ENCODE peak calls at places on chromosomes 2 and 18, in six cellular contexts. A is sigmoid colon, L is transverse colon, H is tibial nerve, Y is A549, E is GM12878. C is an unnamed sample.

GRCh38 chr18:55138401-55138800 is 179.1 kb upstream of the CCDC68 start:
- DNase-seq in A (no peak), L (no peak), H (no peak), Y (no peak), E (no peak), C (no peak)

GRCh38 chr2:175187378-175187777 is 5.9 kb upstream of the ATP5MC3 start:
- DNase-seq in A (no peak), L (no peak), H (no peak), Y (peak; percentile 7), E (no peak), C (no peak)

GRCh38 chr2:8685697-8686358 is 4.0 kb downstream of the ID2 start:
- DNase-seq in A (peak; percentile 85), L (peak; percentile 81), H (peak; percentile 31), Y (peak; percentile 77), E (no peak), C (peak; percentile 81)

GRCh38 chr2:74593826-74594467 is 39.4 kb downstream of the DOK1 start:
- DNase-seq in A (no peak), L (no peak), H (no peak), Y (no peak), E (no peak), C (no peak)

GRCh38 chr2:40034801-40035200 is 255.7 kb upstream of the THUMPD2 start:
- DNase-seq in A (no peak), L (no peak), H (no peak), Y (no peak), E (no peak), C (no peak)

GRCh38 chr2:172038604-172039003 is 38.9 kb downstream of the METAP1D start:
- DNase-seq in A (no peak), L (no peak), H (no peak), Y (no peak), E (no peak), C (no peak)

GRCh38 chr2:219510512-219511135 is 3.7 kb upstream of the ASIC4 start:
- DNase-seq in A (no peak), L (no peak), H (no peak), Y (no peak), E (no peak), C (no peak)

GRCh38 chr2:31384351-31384750 is 30.2 kb downstream of the XDH start:
- DNase-seq in A (no peak), L (no peak), H (no peak), Y (peak; percentile 81), E (no peak), C (no peak)

GRCh38 chr18:63374520-63374919 is 7.5 kb upstream of the KDSR start:
- DNase-seq in A (no peak), L (no peak), H (no peak), Y (no peak), E (no peak), C (no peak)

GRCh38 chr2:63192169-63192888 is 141.7 kb downstream of the OTX1 start:
- DNase-seq in A (no peak), L (no peak), H (no peak), Y (no peak), E (no peak), C (no peak)

GRCh38 chr2:241065355-241065803 is 36.7 kb downstream of the MTERF4 start:
- DNase-seq in A (peak; percentile 60), L (no peak), H (no peak), Y (no peak), E (no peak), C (peak; percentile 75)

GRCh38 chr2:168039885-168040284 is 207.5 kb downstream of the STK39 start:
- DNase-seq in A (no peak), L (no peak), H (no peak), Y (no peak), E (no peak), C (no peak)

DNA sequence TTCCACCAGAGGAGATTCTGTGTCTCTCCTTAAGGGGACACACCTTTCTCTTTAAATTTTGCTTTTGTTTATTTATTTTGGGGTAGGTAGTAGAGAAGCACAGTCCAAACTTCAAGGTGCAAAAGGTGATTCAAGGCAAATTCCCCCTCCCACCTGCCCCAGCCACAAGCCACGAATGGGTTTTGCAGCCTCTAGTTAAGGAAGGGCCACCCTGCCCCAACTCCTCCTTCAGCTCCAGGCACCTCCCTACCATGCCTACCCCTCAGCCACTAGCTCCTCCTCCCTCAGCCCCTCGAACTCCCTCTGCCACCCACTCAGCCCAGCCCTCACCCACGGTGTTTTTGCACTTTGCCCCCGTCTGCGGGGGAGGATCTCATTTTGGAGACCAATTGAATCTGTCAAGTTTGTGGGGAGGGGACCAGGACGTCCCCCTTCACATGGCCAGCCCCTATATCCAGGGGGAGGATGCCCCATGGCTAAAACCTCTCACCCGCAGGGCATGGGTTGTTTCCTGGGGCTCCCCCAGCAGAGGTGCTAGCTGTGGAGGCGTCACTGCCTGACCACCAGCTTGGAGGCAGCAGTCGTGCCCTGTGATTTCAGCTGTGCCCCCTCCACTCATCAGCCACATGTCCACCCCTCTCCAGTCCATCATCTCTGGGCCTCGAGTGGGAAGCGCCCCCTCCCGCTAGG is 4.5 kb downstream of the HAAO start:
- DNase-seq in A (no peak), L (no peak), H (no peak), Y (no peak), E (no peak), C (no peak)
- TF ChIP-seq EP300 in A (no peak), L (no peak), H (no peak), Y (no peak), E (no peak), C (no peak)

GRCh38 chr2:141455211-141455826 is 675.5 kb downstream of the LRP1B start:
- DNase-seq in A (no peak), L (no peak), H (no peak), Y (no peak), E (no peak), C (no peak)
- TF ChIP-seq EP300 in A (no peak), L (no peak), H (no peak), Y (no peak), E (no peak), C (no peak)

DNA sequence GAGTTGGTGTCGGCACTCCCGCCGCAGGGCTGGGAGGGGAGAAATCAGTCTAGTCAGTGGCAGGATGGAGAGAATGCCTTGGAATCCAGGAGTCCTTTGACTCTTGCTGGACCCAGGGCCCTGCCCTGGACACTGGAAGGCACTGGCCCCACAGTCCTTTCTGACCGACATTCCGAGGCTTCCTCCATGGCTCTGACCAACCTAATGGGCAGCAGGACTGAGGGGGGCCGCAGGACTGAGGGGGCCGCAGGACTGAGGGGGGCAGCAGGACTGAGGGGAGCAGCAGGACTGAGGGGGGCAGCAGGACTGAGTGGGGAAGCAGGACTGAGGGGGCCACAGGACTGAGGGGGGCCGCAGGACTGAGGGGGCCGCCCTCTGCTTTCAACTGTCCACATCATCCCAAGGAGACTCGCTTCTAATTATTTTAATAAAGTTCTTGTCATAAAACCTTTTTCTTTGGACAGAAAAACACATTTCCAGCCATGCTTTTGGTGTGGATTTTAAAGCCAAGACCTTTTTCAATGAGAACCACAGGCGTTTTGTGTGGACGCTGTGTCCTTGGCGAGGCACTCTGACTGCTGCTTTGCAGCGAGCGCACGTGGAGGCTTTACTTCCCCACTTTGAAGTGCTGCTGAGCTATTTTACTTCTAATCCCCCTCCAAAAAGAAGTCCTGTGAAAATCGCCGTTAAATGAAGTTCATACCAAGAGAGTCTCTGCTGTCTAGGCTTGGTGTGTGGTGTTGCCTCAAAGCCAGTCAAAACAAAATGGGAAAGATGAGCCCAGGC is 226.1 kb downstream of the TWIST2 start:
- DNase-seq in A (no peak), L (no peak), H (no peak), Y (no peak), E (no peak), C (no peak)
- TF ChIP-seq EP300 in A (no peak), L (no peak), H (no peak), Y (no peak), E (no peak), C (no peak)

GRCh38 chr2:143574069-143574468 is 444.9 kb downstream of the ARHGAP15 start:
- DNase-seq in A (no peak), L (no peak), H (no peak), Y (no peak), E (no peak), C (no peak)
- TF ChIP-seq EP300 in A (no peak), L (no peak), H (no peak), Y (no peak), E (no peak), C (no peak)

GRCh38 chr2:173247156-173247555 is 107.5 kb upstream of the CDCA7 start:
- DNase-seq in A (no peak), L (no peak), H (no peak), Y (no peak), E (no peak), C (no peak)

GRCh38 chr2:173252581-173252980 is 102.1 kb upstream of the CDCA7 start:
- DNase-seq in A (no peak), L (no peak), H (no peak), Y (no peak), E (no peak), C (no peak)

GRCh38 chr2:173251225-173251624 is 103.4 kb upstream of the CDCA7 start:
- DNase-seq in A (no peak), L (no peak), H (no peak), Y (no peak), E (no peak), C (no peak)

GRCh38 chr2:173248381-173248780 is 106.3 kb upstream of the CDCA7 start:
- DNase-seq in A (no peak), L (no peak), H (no peak), Y (no peak), E (no peak), C (no peak)

DNA sequence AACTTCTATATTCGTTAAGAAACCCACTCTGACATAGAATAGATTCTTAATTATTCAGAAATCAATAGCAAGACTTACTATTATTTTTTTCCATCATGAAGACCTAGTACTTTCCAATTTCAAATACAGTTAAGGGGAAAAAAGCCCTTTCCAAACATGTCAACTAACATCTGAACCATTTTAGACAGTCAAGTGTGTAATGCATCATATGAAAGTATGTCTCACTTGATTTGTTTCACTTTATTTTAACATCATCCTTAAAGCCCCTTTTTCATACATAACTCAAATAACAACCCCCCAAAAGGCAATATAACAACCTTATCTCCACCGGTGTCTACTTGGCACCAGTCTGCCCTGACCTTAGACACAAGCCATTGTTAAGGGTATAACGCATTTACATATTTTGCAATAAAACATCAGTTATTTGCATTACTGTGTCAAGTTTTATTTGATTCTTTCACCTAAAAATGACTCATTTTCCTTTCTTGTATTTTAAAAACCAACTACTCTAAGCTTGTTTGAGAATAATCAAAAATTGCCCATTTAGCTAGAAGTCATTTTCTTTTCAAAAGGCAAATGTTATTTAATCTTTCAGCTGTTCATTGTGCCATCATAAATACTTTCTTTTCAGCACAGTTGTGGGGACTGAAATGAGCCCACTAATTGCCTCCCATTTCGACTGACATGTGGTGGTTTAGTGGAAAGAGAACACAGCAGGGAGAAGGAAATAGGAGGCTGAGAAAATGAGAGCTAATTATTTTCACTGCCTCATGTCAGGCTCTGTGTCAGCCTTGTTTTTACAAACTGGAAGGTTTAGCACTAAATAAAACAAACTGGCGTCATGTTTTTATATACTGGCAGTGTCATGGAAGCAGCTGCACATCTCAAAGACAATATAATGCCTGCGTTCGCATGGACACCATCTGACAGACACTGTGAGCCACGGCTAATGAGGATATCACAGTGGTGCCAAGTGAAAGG is 104.7 kb upstream of the CDCA7 start:
- DNase-seq in A (no peak), L (no peak), H (no peak), Y (no peak), E (no peak), C (no peak)
- TF ChIP-seq EP300 in A (no peak), L (no peak), H (no peak), Y (no peak), E (no peak), C (no peak)

GRCh38 chr2:85437488-85438290 is 19.2 kb downstream of the SH2D6 start:
- DNase-seq in A (peak; percentile 96), L (peak; percentile 88), H (peak; percentile 76), Y (peak; percentile 89), E (no peak), C (peak; percentile 91)
- TF ChIP-seq EP300 in A (peak; percentile 96), L (peak; percentile 83), H (peak; percentile 77), Y (peak; percentile 78), E (no peak), C (peak; percentile 89)

C was measured in upper lobe of left lung.